ENCODE peak calls at places on chromosomes 5 and 9, in six cellular contexts. One of them, this sample, is unnamed.

GRCh38 chr5:9409413-9410089 is 136.3 kb downstream of the SEMA5A start:
- DNase-seq in esophagus squamous epithelium: no peak
- DNase-seq in fibroblast of mammary gland: no peak
- DNase-seq in HFF-Myc: no peak
- DNase-seq in B cell: no peak
- DNase-seq in A549: no peak
- DNase-seq in this sample: no peak

GRCh38 chr5:12354686-12355085 is 450.4 kb upstream of the CTNND2 start:
- DNase-seq in esophagus squamous epithelium: no peak
- DNase-seq in fibroblast of mammary gland: no peak
- DNase-seq in HFF-Myc: no peak
- DNase-seq in B cell: no peak
- DNase-seq in A549: no peak
- DNase-seq in this sample: no peak

GRCh38 chr9:89529243-89530030 is 31.5 kb upstream of the SEMA4D start:
- DNase-seq in esophagus squamous epithelium: no peak
- DNase-seq in fibroblast of mammary gland: no peak
- DNase-seq in HFF-Myc: no peak
- DNase-seq in B cell: no peak
- DNase-seq in A549: no peak
- DNase-seq in this sample: no peak

GRCh38 chr9:114140401-114140800 is 14.9 kb upstream of the COL27A1 start:
- DNase-seq in esophagus squamous epithelium: no peak
- DNase-seq in fibroblast of mammary gland: no peak
- DNase-seq in HFF-Myc: no peak
- DNase-seq in B cell: no peak
- DNase-seq in A549: no peak
- DNase-seq in this sample: no peak

GRCh38 chr5:127849891-127850290 is 146.7 kb downstream of the CCDC192 start:
- DNase-seq in esophagus squamous epithelium: no peak
- DNase-seq in fibroblast of mammary gland: no peak
- DNase-seq in HFF-Myc: no peak
- DNase-seq in B cell: no peak
- DNase-seq in A549: no peak
- DNase-seq in this sample: no peak

GRCh38 chr5:133386662-133387061 is 225.7 kb downstream of the FSTL4 start:
- DNase-seq in esophagus squamous epithelium: no peak
- DNase-seq in fibroblast of mammary gland: no peak
- DNase-seq in HFF-Myc: no peak
- DNase-seq in B cell: no peak
- DNase-seq in A549: no peak
- DNase-seq in this sample: no peak

GRCh38 chr9:137970686-137971476 is 93.3 kb downstream of the CACNA1B start:
- DNase-seq in esophagus squamous epithelium: no peak
- DNase-seq in fibroblast of mammary gland: no peak
- DNase-seq in HFF-Myc: no peak
- DNase-seq in B cell: no peak
- DNase-seq in A549: no peak
- DNase-seq in this sample: no peak

GRCh38 chr5:132458226-132458560 is 32.4 kb downstream of the IRF1 start:
- DNase-seq in esophagus squamous epithelium: no peak
- DNase-seq in fibroblast of mammary gland: peak; percentile 60
- DNase-seq in HFF-Myc: no peak
- DNase-seq in B cell: no peak
- DNase-seq in A549: no peak
- DNase-seq in this sample: no peak

GRCh38 chr5:170265527-170265926 is 32.0 kb downstream of the LCP2 start:
- DNase-seq in esophagus squamous epithelium: no peak
- DNase-seq in fibroblast of mammary gland: peak; percentile 40
- DNase-seq in HFF-Myc: no peak
- DNase-seq in B cell: no peak
- DNase-seq in A549: no peak
- DNase-seq in this sample: no peak

GRCh38 chr9:113564804-113565237 is 101.3 kb downstream of the RGS3 start:
- DNase-seq in esophagus squamous epithelium: no peak
- DNase-seq in fibroblast of mammary gland: peak; percentile 46
- DNase-seq in HFF-Myc: no peak
- DNase-seq in B cell: no peak
- DNase-seq in A549: no peak
- DNase-seq in this sample: no peak

GRCh38 chr5:39121315-39121714 is 47.1 kb upstream of the RICTOR start:
- DNase-seq in esophagus squamous epithelium: no peak
- DNase-seq in fibroblast of mammary gland: no peak
- DNase-seq in HFF-Myc: no peak
- DNase-seq in B cell: no peak
- DNase-seq in A549: no peak
- DNase-seq in this sample: no peak

GRCh38 chr9:37852222-37852621 is 51.6 kb downstream of the DCAF10 start:
- DNase-seq in esophagus squamous epithelium: no peak
- DNase-seq in fibroblast of mammary gland: no peak
- DNase-seq in HFF-Myc: no peak
- DNase-seq in B cell: no peak
- DNase-seq in A549: no peak
- DNase-seq in this sample: no peak

GRCh38 chr5:71699751-71700150 is 19.3 kb upstream of the CARTPT start:
- DNase-seq in esophagus squamous epithelium: no peak
- DNase-seq in fibroblast of mammary gland: no peak
- DNase-seq in HFF-Myc: no peak
- DNase-seq in B cell: no peak
- DNase-seq in A549: no peak
- DNase-seq in this sample: no peak

GRCh38 chr5:36561596-36561995 is 44.8 kb upstream of the SLC1A3 start:
- DNase-seq in esophagus squamous epithelium: no peak
- DNase-seq in fibroblast of mammary gland: no peak
- DNase-seq in HFF-Myc: no peak
- DNase-seq in B cell: no peak
- DNase-seq in A549: no peak
- DNase-seq in this sample: no peak

GRCh38 chr5:124576848-124577409 is 169.5 kb downstream of the ZNF608 start:
- DNase-seq in esophagus squamous epithelium: no peak
- DNase-seq in fibroblast of mammary gland: no peak
- DNase-seq in HFF-Myc: no peak
- DNase-seq in B cell: peak; percentile 10
- DNase-seq in A549: no peak
- DNase-seq in this sample: no peak

GRCh38 chr5:172911628-172911880 is 47.7 kb upstream of the RPL26L1 start:
- DNase-seq in esophagus squamous epithelium: no peak
- DNase-seq in fibroblast of mammary gland: no peak
- DNase-seq in HFF-Myc: no peak
- DNase-seq in B cell: no peak
- DNase-seq in A549: no peak
- DNase-seq in this sample: no peak

GRCh38 chr9:129416831-129417604 is 203.9 kb downstream of the C9orf50 start:
- DNase-seq in esophagus squamous epithelium: no peak
- DNase-seq in fibroblast of mammary gland: no peak
- DNase-seq in HFF-Myc: peak; percentile 46
- DNase-seq in B cell: no peak
- DNase-seq in A549: no peak
- DNase-seq in this sample: no peak

GRCh38 chr9:29311221-29311620 is 1737.9 kb upstream of the C9orf72 start:
- DNase-seq in esophagus squamous epithelium: no peak
- DNase-seq in fibroblast of mammary gland: no peak
- DNase-seq in HFF-Myc: no peak
- DNase-seq in B cell: no peak
- DNase-seq in A549: peak; percentile 30
- DNase-seq in this sample: no peak

GRCh38 chr9:20906326-20906725 is 125.1 kb downstream of the HACD4 start:
- DNase-seq in esophagus squamous epithelium: no peak
- DNase-seq in fibroblast of mammary gland: peak; percentile 37
- DNase-seq in HFF-Myc: no peak
- DNase-seq in B cell: no peak
- DNase-seq in A549: no peak
- DNase-seq in this sample: no peak

GRCh38 chr5:71533614-71534013 is 53.5 kb upstream of the MCCC2 start:
- DNase-seq in esophagus squamous epithelium: no peak
- DNase-seq in fibroblast of mammary gland: peak; percentile 58
- DNase-seq in HFF-Myc: peak; percentile 10
- DNase-seq in B cell: peak; percentile 16
- DNase-seq in A549: peak; percentile 38
- DNase-seq in this sample: peak; percentile 35

DNA sequence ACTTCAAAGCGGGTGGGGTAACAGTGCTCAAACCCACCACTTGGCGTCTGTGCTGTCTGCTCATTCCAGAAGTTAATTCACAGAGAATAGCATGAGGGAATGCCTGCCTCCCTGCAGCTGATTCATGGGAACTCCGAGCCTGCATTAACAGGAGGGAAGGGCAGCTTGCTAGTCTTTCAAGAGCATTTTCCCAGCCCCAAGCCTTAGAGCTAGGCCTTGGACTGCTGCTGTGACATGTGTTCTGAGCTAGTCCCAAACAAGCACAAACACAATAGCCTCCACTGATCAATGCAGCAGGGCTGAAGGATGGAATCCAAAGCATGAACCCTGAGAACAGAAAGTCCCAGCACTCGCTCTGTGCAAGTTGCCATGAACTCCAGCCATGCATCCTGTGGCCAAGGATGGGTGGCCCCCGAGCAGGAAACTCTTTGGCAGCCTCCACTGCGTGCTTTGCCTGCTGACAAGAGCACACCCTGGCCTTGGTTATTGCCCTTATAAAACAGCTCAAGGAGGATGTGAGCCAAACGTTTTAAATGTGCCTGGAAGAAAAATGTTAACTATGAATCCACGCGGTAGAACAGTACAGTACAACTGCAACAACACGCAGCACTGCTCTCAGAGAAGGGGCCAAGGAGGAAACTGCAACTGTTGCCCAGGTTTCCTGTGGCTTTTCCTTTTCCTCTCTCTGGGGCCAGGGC is 653.1 kb upstream of the KLF4 start:
- DNase-seq in esophagus squamous epithelium: no peak
- DNase-seq in fibroblast of mammary gland: peak; percentile 75
- DNase-seq in HFF-Myc: peak; percentile 10
- DNase-seq in B cell: no peak
- DNase-seq in A549: no peak
- DNase-seq in this sample: no peak
- TF ChIP-seq CTCF in esophagus squamous epithelium: peak; percentile 39
- TF ChIP-seq CTCF in fibroblast of mammary gland: peak; percentile 10
- TF ChIP-seq CTCF in HFF-Myc: no peak
- TF ChIP-seq CTCF in B cell: no peak
- TF ChIP-seq CTCF in A549: no peak
- TF ChIP-seq CTCF in this sample: no peak

GRCh38 chr5:168575391-168576372 is 3.5 kb downstream of the PANK3 start:
- DNase-seq in esophagus squamous epithelium: no peak
- DNase-seq in fibroblast of mammary gland: no peak
- DNase-seq in HFF-Myc: no peak
- DNase-seq in B cell: no peak
- DNase-seq in A549: no peak
- DNase-seq in this sample: no peak
- TF ChIP-seq CTCF in esophagus squamous epithelium: no peak
- TF ChIP-seq CTCF in fibroblast of mammary gland: no peak
- TF ChIP-seq CTCF in HFF-Myc: no peak
- TF ChIP-seq CTCF in B cell: no peak
- TF ChIP-seq CTCF in A549: no peak
- TF ChIP-seq CTCF in this sample: no peak

GRCh38 chr5:74903165-74903787 is 37.1 kb upstream of the FAM169A start:
- DNase-seq in esophagus squamous epithelium: no peak
- DNase-seq in fibroblast of mammary gland: peak; percentile 2
- DNase-seq in HFF-Myc: no peak
- DNase-seq in B cell: no peak
- DNase-seq in A549: peak; percentile 57
- DNase-seq in this sample: peak; percentile 30
- TF ChIP-seq CTCF in esophagus squamous epithelium: peak; percentile 54
- TF ChIP-seq CTCF in fibroblast of mammary gland: peak; percentile 28
- TF ChIP-seq CTCF in HFF-Myc: peak; percentile 46
- TF ChIP-seq CTCF in B cell: peak; percentile 19
- TF ChIP-seq CTCF in A549: peak; percentile 51
- TF ChIP-seq CTCF in this sample: no peak

DNA sequence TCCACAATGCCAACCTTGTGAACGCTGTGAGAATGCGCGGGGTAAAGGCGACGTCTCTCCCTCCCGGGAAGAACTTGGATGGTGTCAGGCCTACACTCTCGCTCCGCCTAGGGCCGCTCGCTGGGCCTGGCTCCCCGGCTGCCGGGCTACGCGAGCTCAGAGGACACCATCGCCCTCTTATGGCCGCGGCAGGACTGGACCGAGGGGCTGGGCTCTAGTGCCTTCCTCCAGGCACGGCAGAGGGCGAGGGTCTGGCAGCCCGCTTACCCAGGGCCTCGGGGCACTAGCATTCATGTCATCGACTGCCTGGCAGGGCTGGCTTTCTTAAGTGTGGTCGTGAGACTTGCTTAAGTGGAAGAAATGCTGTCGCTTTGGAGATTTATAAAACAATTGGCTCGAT is 1.2 kb upstream of the EXOSC2 start:
- DNase-seq in esophagus squamous epithelium: no peak
- DNase-seq in fibroblast of mammary gland: peak; percentile 33
- DNase-seq in HFF-Myc: no peak
- DNase-seq in B cell: peak; percentile 38
- DNase-seq in A549: peak; percentile 41
- DNase-seq in this sample: no peak
- TF ChIP-seq CTCF in esophagus squamous epithelium: no peak
- TF ChIP-seq CTCF in fibroblast of mammary gland: peak; percentile 22
- TF ChIP-seq CTCF in HFF-Myc: peak; percentile 32
- TF ChIP-seq CTCF in B cell: no peak
- TF ChIP-seq CTCF in A549: no peak
- TF ChIP-seq CTCF in this sample: no peak

GRCh38 chr5:138536665-138537315 is 6.2 kb downstream of the ETF1 start:
- DNase-seq in esophagus squamous epithelium: no peak
- DNase-seq in fibroblast of mammary gland: peak; percentile 33
- DNase-seq in HFF-Myc: no peak
- DNase-seq in B cell: no peak
- DNase-seq in A549: peak; percentile 40
- DNase-seq in this sample: no peak
- TF ChIP-seq CTCF in esophagus squamous epithelium: no peak
- TF ChIP-seq CTCF in fibroblast of mammary gland: peak; percentile 49
- TF ChIP-seq CTCF in HFF-Myc: peak; percentile 28
- TF ChIP-seq CTCF in B cell: peak; percentile 62
- TF ChIP-seq CTCF in A549: peak; percentile 15
- TF ChIP-seq CTCF in this sample: peak; percentile 8

This sample was measured in GM13976.